ENCODE peak calls at places on chromosomes 6 and 20, in four cellular contexts. X, Z, V and O are unnamed samples.

GRCh38 chr6:129215916-129216525 is 333.1 kb downstream of the LAMA2 start:
- DNase-seq in V (no peak), X (no peak), Z (no peak), O (no peak)

GRCh38 chr6:127207591-127208120 is 59.0 kb upstream of the RNF146 start:
- DNase-seq in X (no peak), Z (no peak), V (no peak), O (no peak)

GRCh38 chr6:81808834-81809598 is 56.5 kb upstream of the TENT5A start:
- DNase-seq in Z (no peak), X (peak; percentile 23), V (no peak), O (no peak)

GRCh38 chr6:134015719-134016557 is 36.5 kb downstream of the SLC2A12 start:
- DNase-seq in Z (no peak), X (no peak), V (no peak), O (no peak)

GRCh38 chr20:44040202-44040915 is 125.7 kb downstream of the TOX2 start:
- DNase-seq in X (no peak), V (no peak), Z (no peak), O (no peak)

GRCh38 chr6:163525926-163526325 is 111.4 kb downstream of the QKI start:
- DNase-seq in V (no peak), Z (no peak), X (no peak), O (no peak)

GRCh38 chr6:7991992-7992815 is 72.0 kb downstream of the BLOC1S5 start:
- DNase-seq in X (no peak), V (no peak), Z (peak; percentile 33), O (no peak)

GRCh38 chr6:45500924-45501816 is 123.4 kb upstream of the SUPT3H start:
- DNase-seq in V (no peak), Z (peak; percentile 59), X (no peak), O (no peak)

GRCh38 chr6:155709262-155709661 is 253.6 kb upstream of the NOX3 start:
- DNase-seq in Z (peak; percentile 16), V (no peak), X (no peak), O (no peak)

GRCh38 chr6:1035419-1035818 is 276.5 kb upstream of the FOXQ1 start:
- DNase-seq in X (no peak), Z (no peak), V (no peak), O (no peak)

GRCh38 chr20:37475258-37475657 is 45.8 kb upstream of the NNAT start:
- DNase-seq in Z (no peak), V (no peak), X (no peak), O (no peak)

GRCh38 chr6:134642217-134642616 is 307.7 kb downstream of the ALDH8A1 start:
- DNase-seq in X (no peak), Z (no peak), V (no peak), O (no peak)

GRCh38 chr20:35120012-35120701 is 27.0 kb downstream of the EDEM2 start:
- DNase-seq in V (no peak), Z (no peak), X (no peak), O (no peak)

GRCh38 chr20:17662333-17663039 is 19.6 kb downstream of the RRBP1 start:
- DNase-seq in Z (no peak), X (no peak), V (peak; percentile 62), O (no peak)

GRCh38 chr6:118372413-118372812 is 175.7 kb upstream of the PLN start:
- DNase-seq in V (peak; percentile 83), Z (no peak), X (peak; percentile 21), O (no peak)

GRCh38 chr20:57619053-57619831 is 984 bp downstream of the ZBP1 start:
- DNase-seq in Z (no peak), V (peak; percentile 38), X (no peak), O (peak; percentile 94)

GRCh38 chr6:167963589-167964057 is 33.8 kb upstream of the KIF25 start:
- DNase-seq in Z (no peak), V (no peak), X (no peak), O (no peak)

GRCh38 chr6:100203391-100203790 is 209.4 kb upstream of the MCHR2 start:
- DNase-seq in V (no peak), Z (no peak), X (no peak), O (no peak)

GRCh38 chr6:20630617-20631448 is 96.6 kb downstream of the CDKAL1 start:
- DNase-seq in V (no peak), X (no peak), Z (no peak), O (no peak)

GRCh38 chr6:157592566-157592965 is 211.6 kb downstream of the ZDHHC14 start:
- DNase-seq in V (no peak), X (no peak), Z (no peak), O (no peak)

GRCh38 chr6:116500969-116501433 is 10.4 kb upstream of the CALHM5 start:
- DNase-seq in Z (no peak), X (no peak), V (no peak), O (no peak)

GRCh38 chr6:43013020-43013842 is 515 bp downstream of the MEA1 start:
- DNase-seq in Z (no peak), V (no peak), X (no peak), O (no peak)

GRCh38 chr20:63874254-63874653 is 9.2 kb downstream of the TPD52L2 start:
- DNase-seq in Z (no peak), X (no peak), V (no peak), O (no peak)

GRCh38 chr6:3710403-3710802 is 41.1 kb downstream of the PXDC1 start:
- DNase-seq in X (no peak), Z (no peak), V (no peak), O (no peak)

GRCh38 chr6:1868561-1869261 is 259.0 kb downstream of the FOXC1 start:
- DNase-seq in Z (no peak), V (no peak), X (no peak), O (no peak)

GRCh38 chr6:168088161-168089106 is 9.4 kb upstream of the FRMD1 start:
- DNase-seq in X (no peak), V (no peak), Z (peak; percentile 85), O (no peak)

GRCh38 chr6:38501931-38502330 is 137.8 kb downstream of the BTBD9 start:
- DNase-seq in V (no peak), X (no peak), Z (no peak), O (no peak)

GRCh38 chr6:1382883-1383728 is 6.3 kb upstream of the FOXF2 start:
- DNase-seq in X (no peak), Z (peak; percentile 54), V (no peak), O (no peak)

DNA sequence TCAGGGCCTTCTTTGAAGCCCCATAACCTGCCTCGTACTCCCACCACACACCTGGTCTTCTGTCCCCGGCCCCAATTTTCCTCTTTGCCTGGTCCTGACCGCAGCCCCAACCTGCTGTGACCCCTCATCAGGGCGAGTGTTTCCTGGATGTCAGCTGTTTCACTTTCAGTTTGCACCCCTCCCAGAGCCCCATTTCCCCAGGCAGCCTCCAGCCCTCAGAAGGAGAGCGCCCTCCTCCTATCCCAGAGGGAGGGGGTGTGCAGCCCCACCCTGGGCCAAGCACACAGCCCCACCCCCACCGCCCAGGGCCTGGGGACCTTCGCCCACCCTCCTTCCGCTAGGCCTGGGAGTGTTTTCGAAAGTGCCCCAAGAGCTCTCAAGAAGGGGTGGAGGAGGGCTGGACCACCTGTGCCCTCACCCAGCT is 1.5 kb downstream of the BAK1 start:
- DNase-seq in Z (no peak), X (no peak), V (no peak), O (no peak)
- H3K4me3 ChIP-seq in Z (no peak overlapping the region), X (peak overlapping the region; percentile 89), V (no peak overlapping the region), O (peak overlapping the region; percentile 93)

DNA sequence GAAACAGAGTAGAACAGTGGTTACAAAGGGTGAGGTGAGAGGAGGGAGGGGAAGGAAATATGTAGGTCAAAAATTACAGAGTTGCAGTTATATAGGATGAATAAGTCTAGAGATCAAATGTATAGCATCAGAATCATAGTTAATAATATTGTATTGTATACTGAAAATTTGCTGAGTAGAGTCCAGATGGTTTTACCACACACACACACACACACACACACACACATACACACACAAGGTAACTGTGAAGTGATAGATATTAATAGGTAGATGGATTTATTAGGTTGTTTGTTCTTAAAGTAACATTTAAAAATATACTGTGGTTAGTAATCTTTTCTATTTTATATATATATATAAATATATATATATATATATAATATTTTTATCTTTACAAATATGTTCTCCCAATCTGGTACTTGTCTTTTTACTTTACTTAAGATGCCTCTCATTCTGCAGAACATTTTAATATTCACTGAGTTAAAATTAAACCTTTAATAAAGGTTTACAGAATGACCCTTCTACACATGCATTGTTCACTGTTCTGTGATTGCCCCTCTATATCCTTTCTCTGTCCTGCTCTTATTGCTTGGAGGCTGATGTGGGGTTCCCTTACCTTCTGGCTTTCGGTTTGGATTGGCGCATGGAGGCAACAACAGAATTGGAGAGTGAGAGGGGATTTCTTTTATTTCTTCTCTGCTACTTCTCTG is 408 bp downstream of the PTCHD4 start:
- DNase-seq in X (no peak), Z (no peak), V (no peak), O (no peak)
- H3K27ac ChIP-seq in X (peak overlapping the region; percentile 83), Z (peak overlapping the region; percentile 67), V (no peak overlapping the region), O (peak overlapping the region; percentile 22)

DNA sequence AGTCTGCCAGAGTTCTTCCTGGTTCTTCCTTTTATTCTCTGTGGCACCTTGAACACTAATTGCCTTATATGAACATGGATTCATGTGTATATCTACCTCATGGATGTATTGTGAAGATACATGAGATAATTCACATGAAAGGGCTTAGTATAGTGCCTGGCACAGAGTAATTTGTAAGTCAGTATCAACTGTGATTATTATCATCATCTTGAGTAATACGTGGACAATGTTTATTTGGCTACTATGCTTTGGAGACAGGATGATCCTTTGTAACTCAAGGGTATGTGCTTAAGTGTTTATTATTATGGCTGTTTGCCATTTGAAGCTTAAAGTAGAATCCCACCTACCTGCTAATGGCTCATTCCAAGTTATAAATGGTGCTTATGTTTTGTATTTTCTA is 16.0 kb downstream of the DOP1A start:
- DNase-seq in X (no peak), V (no peak), Z (no peak), O (no peak)
- H3K4me1 ChIP-seq in X (no peaks in the 10 kb centered on the region), V (peaks cover 15% of the 10 kb centered on the region), Z (no peaks in the 10 kb centered on the region), O (no peaks in the 10 kb centered on the region)

DNA sequence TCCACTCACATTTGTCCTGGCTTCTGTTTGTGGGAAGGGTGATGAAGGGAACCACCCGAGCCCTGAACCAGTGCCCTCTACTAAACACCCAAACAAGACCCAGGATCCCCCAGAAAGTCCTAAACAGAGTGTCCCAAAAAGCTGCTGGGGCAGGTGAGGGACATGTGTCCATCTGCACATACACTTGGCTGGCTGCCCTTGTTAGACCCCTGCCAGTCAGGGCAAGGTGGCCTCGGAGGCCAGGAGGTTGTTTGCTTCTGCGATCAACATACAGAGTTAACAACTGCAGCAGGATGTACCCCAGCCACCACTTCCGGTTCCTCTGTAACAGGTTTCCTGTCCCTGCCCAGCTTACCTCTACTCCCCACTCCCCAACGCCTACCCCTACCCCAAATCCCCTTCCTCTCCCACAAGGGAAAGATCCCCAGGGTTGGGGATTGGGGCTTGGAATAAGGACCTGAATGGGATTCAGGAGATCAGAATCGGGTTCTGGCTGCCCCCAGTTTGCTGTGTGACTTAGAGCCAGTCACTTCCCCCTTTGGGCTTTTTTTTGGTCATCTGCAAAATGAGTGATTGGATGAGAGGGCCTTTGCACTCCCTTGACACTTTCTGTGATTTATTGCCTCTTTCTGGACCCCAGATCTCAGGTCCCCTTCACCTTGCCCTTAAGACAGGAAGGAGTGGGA is 13.9 kb downstream of the DEF6 start:
- DNase-seq in X (no peak), Z (no peak), V (no peak), O (no peak)
- H3K4me3 ChIP-seq in X (no peak overlapping the region), Z (no peak overlapping the region), V (no peak overlapping the region), O (no peak overlapping the region)

GRCh38 chr20:1979116-1979778 is 14.6 kb downstream of the PDYN start:
- DNase-seq in V (no peak), Z (peak; percentile 45), X (no peak), O (no peak)
- H3K27ac ChIP-seq in V (no peak overlapping the region), Z (no peak overlapping the region), X (no peak overlapping the region), O (no peak overlapping the region)